ENCODE peak calls at places on chromosomes 7 and 10, in four cellular contexts. N is fibroblast of pulmonary artery, V is esophagus squamous epithelium, P is lung. C is an unnamed sample.

GRCh38 chr7:100603697-100604077 is 1.5 kb downstream of the PCOLCE start:
- DNase-seq in N (peak), V (no peak), P (no peak), C (peak)

GRCh38 chr7:146115665-146116451 is 743 bp upstream of the CNTNAP2 start:
- DNase-seq in N (peak), V (no peak), P (peak), C (peak)

GRCh38 chr10:97534746-97535367 is 36.1 kb downstream of the UBTD1 start:
- DNase-seq in N (peak), V (no peak), P (no peak), C (no peak)

GRCh38 chr10:119418401-119418800 is 124.1 kb downstream of the RGS10 start:
- DNase-seq in N (no peak), V (no peak), P (no peak), C (no peak)

GRCh38 chr10:63197304-63198092 is 64.4 kb downstream of the NRBF2 start:
- DNase-seq in N (peak), V (no peak), P (no peak), C (peak)

GRCh38 chr10:94016727-94017714 is 23.3 kb downstream of the PLCE1 start:
- DNase-seq in N (no peak), V (no peak), P (no peak), C (peak)

GRCh38 chr7:116582806-116583444 is 58.1 kb downstream of the CAV1 start:
- DNase-seq in N (peak), V (no peak), P (no peak), C (peak)

GRCh38 chr10:79402951-79403350 is 42.5 kb downstream of the ZCCHC24 start:
- DNase-seq in N (no peak), V (no peak), P (no peak), C (no peak)

GRCh38 chr7:2403718-2404648 is 572 bp downstream of the CHST12 start:
- DNase-seq in N (peak), V (no peak), P (peak), C (peak)

GRCh38 chr10:117550599-117551321 is 8.2 kb downstream of the EMX2 start:
- DNase-seq in N (no peak), V (no peak), P (no peak), C (no peak)

GRCh38 chr10:133329401-133330202 is 7.1 kb downstream of the CALY start:
- DNase-seq in N (peak), V (no peak), P (peak), C (peak)

GRCh38 chr10:17981766-17982380 is 30.2 kb downstream of the SLC39A12 start:
- DNase-seq in N (peak), V (no peak), P (no peak), C (peak)

GRCh38 chr7:21923663-21924062 is 22.0 kb downstream of the CDCA7L start:
- DNase-seq in N (peak), V (no peak), P (no peak), C (peak)

GRCh38 chr7:148332191-148332590 is 258.4 kb upstream of the C7orf33 start:
- DNase-seq in N (no peak), V (no peak), P (no peak), C (no peak)

GRCh38 chr10:102120987-102121738 is 995 bp upstream of the LDB1 start:
- DNase-seq in N (peak), V (no peak), P (peak), C (peak)

GRCh38 chr7:507623-508305 is 11.9 kb downstream of the PDGFA start:
- DNase-seq in N (no peak), V (no peak), P (no peak), C (no peak)

GRCh38 chr7:79636849-79637248 is 183.4 kb upstream of the MAGI2 start:
- DNase-seq in N (no peak), V (no peak), P (no peak), C (no peak)

GRCh38 chr10:96138102-96138501 is 8.0 kb downstream of the ZNF518A start:
- DNase-seq in N (no peak), V (no peak), P (no peak), C (no peak)

GRCh38 chr7:604884-605531 is 85.4 kb upstream of the PDGFA start:
- DNase-seq in N (peak), V (no peak), P (no peak), C (no peak)

GRCh38 chr10:80669485-80669884 is 131.8 kb downstream of the SH2D4B start:
- DNase-seq in N (no peak), V (no peak), P (no peak), C (no peak)

GRCh38 chr7:157268540-157268939 is 68.3 kb upstream of the DNAJB6 start:
- DNase-seq in N (peak), V (no peak), P (no peak), C (no peak)

GRCh38 chr10:31612082-31612481 is 293.1 kb downstream of the ZEB1 start:
- DNase-seq in N (no peak), V (no peak), P (no peak), C (no peak)

GRCh38 chr7:102466097-102466496 is 1.3 kb downstream of the LRWD1 start:
- DNase-seq in N (no peak), V (no peak), P (no peak), C (no peak)
- H3K4me3 ChIP-seq in N (peak), V (no peak), P (no peak), C (peak)

GRCh38 chr7:80837345-80837744 is 81.5 kb downstream of the SEMA3C start:
- DNase-seq in N (no peak), V (no peak), P (no peak), C (no peak)
- TF ChIP-seq CTCF in N (no peak), V (no peak), P (no peak), C (no peak)

GRCh38 chr10:24957624-24958435 is 5.4 kb upstream of the PRTFDC1 start:
- DNase-seq in N (peak), V (no peak), P (no peak), C (peak)
- H3K4me3 ChIP-seq in N (peak), V (no peak), P (no peak), C (no peak)

GRCh38 chr7:27936244-27937102 is 196.5 kb downstream of the TAX1BP1 start:
- DNase-seq in N (no peak), V (no peak), P (no peak), C (no peak)

GRCh38 chr7:27930910-27931476 is 191.0 kb downstream of the TAX1BP1 start:
- DNase-seq in N (no peak), V (no peak), P (no peak), C (no peak)

GRCh38 chr7:27928001-27928400 is 188.0 kb downstream of the TAX1BP1 start:
- DNase-seq in N (no peak), V (no peak), P (no peak), C (no peak)

GRCh38 chr7:27929127-27929526 is 189.2 kb downstream of the TAX1BP1 start:
- DNase-seq in N (no peak), V (no peak), P (no peak), C (no peak)

DNA sequence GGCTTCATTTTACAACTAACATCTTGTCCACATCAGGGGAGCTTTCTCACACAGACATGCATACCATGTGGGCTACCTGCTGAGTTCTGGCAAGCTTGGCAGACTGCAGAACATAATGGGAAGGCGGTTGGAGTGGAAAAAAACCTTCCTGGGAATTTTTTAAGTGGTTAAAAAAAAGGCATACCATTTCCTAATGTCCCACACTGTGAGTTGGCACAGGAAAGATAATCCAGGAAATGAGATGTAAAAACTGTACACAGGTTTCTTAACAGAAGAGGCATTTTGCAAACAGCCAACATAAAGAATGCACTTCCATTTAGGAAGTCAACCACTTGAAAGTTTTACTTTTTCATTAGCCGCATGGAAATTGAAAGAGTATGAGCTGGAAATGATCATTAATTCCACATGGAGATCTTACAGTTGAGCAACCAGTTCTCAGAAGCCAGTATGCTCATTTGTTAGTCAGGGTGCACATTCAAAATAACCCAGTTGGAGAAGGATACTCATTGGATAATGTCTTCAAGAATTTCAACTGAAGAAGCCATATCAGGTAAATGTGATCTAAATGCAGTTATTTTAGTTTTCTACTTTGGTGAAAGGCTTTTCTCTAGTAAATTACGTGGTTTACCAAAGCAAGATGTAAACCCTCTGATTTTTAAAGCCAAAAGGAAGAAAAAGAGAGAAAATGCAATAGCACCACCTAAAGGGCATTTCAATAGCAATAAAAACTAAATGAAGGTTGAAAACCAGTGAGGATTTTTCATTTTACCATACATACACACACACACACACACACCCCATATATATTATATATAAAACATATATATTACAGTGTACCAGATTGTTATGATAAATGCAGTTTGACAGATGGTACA is 194.0 kb downstream of the TAX1BP1 start:
- DNase-seq in N (no peak), V (no peak), P (no peak), C (peak)
- TF ChIP-seq CTCF in N (peak), V (peak), P (no peak), C (peak)

DNA sequence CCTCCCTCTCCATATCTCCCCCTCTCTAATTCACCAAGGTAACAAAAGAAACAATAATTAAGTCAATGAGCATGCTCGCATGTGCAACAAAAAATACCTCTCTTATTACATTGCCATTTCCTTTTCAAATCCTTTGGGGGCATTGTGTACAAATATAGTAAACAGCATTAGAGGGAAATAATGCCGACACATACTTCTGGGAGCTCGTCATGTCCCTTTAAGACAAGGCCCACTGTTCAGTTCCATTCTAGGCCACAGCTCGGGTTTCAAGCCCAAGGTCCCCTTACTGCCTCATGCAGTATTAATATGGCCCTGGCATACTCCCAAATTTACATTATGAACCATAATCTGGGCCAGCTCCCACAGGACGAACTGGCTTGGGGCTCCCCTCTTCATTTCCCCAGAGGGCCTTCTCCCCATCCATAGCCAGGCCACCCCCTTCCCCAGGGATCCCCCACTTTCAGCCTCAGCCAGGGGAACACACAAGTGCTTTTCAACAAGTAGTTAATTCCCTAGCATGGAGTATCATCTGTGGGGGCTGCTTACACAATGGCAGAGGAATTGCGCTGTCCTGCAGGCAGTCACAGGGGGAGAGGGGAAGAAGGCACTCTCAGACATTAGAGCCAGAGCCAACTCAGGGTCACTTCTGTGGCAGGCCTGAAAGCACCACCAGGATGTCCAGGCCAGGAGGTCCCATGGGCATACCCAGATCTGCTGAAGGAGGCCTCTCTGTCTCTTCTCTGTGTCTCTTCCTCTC is 110.6 kb downstream of the KCNMA1 start:
- DNase-seq in N (no peak), V (no peak), P (no peak), C (no peak)
- H3K4me3 ChIP-seq in N (no peak), V (no peak), P (no peak), C (no peak)

GRCh38 chr10:29798876-29799690 is 164.3 kb upstream of the SVIL start:
- DNase-seq in N (no peak), V (no peak), P (no peak), C (no peak)
- TF ChIP-seq CTCF in N (no peak), V (no peak), P (no peak), C (no peak)

DNA sequence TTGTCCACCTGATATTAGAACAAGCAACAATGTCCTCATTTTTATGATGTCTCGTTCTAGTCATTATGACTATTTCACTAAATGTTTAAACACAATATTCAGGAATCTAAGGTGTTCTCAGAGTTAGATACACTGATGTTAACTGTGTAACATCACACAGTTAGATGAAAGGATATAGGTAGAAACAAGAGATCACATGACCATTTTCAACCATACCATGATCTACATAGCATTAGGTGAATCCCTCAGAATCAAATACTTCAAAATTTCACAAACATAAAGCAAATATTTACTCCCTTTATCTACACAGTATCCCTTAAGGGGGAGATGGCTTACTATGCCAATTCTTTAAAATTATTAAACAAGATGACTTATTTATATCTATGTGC is 90.3 kb downstream of the ANK3 start:
- DNase-seq in N (no peak), V (no peak), P (no peak), C (no peak)
- H3K4me3 ChIP-seq in N (peak), V (no peak), P (no peak), C (peak)

DNA sequence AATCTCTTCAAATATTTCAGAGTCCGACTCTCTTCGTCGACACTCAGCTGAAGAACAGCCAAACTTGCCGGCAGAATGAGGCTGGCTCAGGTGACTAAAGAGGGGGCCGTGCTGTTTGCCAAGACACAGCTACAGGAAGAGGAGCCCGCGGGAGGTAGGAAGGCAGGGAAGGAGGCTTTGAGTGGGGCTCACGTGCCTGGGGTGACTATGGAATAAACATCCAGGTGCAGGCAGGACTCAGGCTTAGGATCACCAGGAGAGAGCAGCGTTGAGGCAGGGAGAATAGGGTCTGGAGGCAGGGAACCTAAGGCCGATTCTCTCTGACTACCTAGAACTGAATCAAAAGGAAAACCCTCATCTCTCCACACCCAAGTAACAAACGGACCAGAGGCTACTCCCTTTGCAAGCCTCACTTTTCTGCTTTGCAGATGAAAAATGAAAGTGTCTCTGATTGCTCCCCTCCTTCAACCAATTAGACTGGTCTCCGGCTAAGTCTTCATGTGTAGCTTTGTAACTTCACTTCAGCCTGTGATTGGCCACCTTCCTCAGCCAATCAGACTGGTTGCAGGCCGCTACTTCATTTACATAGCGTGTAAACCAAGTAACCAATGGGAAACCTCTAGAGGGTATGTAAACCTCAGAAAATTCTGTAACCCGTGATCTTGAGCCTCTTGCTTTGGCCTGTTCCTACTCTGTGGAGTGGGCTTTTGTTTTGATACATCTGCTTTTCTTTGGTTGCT is 19.7 kb upstream of the BNIP3 start:
- DNase-seq in N (peak), V (no peak), P (peak), C (peak)
- TF ChIP-seq CTCF in N (peak), V (no peak), P (no peak), C (no peak)

GRCh38 chr10:115818015-115818414 is 455.0 kb downstream of the GFRA1 start:
- DNase-seq in N (no peak), V (no peak), P (no peak), C (peak)

GRCh38 chr10:115814542-115814941 is 458.5 kb downstream of the GFRA1 start:
- DNase-seq in N (no peak), V (no peak), P (no peak), C (no peak)
- H3K4me3 ChIP-seq in N (no peak), V (no peak), P (no peak), C (no peak)

DNA sequence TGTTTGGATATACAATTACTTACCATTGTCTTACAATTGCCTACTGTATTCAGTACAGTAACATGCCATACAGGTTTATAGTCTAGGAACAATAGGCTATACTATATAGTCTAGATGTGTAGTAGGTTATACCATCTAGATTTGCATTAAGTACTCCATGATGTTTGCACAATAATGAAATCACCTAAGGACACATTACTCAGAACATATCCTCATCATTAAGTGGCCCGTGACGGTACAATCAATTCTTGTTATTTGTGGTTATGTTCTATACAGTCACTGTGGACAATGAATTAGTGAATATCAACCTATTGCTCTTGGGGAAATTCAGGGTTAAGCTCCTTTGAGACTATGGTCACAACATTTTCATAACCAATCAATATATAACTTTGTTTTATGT is 75.6 kb downstream of the MICU1 start:
- DNase-seq in N (no peak), V (no peak), P (no peak), C (no peak)
- TF ChIP-seq CTCF in N (no peak), V (no peak), P (no peak), C (no peak)

C was measured in fibroblast of the aortic adventitia.